ENCODE peak calls at places on chromosomes 11 and 22, in four cellular contexts. One of them, this sample, is unnamed.

GRCh38 chr11:33552756-33553155 is 147.9 kb downstream of the C11orf91 start:
- DNase-seq in lung: no peak
- DNase-seq in lower leg skin: no peak
- DNase-seq in endothelial cell: no peak
- DNase-seq in this sample: no peak

GRCh38 chr22:37784829-37785495 is 22.8 kb upstream of the GCAT start:
- DNase-seq in endothelial cell: no peak
- DNase-seq in lung: no peak
- DNase-seq in lower leg skin: no peak
- DNase-seq in this sample: no peak

GRCh38 chr11:63869171-63869591 is 30.3 kb downstream of the MARK2 start:
- DNase-seq in lung: no peak
- DNase-seq in endothelial cell: no peak
- DNase-seq in lower leg skin: peak; percentile 48
- DNase-seq in this sample: no peak

GRCh38 chr11:47498584-47499152 is 49.7 kb upstream of the RAPSN start:
- DNase-seq in lung: no peak
- DNase-seq in endothelial cell: no peak
- DNase-seq in lower leg skin: no peak
- DNase-seq in this sample: no peak

GRCh38 chr11:8826145-8826786 is 84.7 kb upstream of the AKIP1 start:
- DNase-seq in lower leg skin: no peak
- DNase-seq in lung: no peak
- DNase-seq in endothelial cell: no peak
- DNase-seq in this sample: no peak

GRCh38 chr11:110833033-110833484 is 120.8 kb upstream of the ARHGAP20 start:
- DNase-seq in endothelial cell: no peak
- DNase-seq in lung: no peak
- DNase-seq in lower leg skin: no peak
- DNase-seq in this sample: no peak

GRCh38 chr11:60825118-60825517 is 16.8 kb upstream of the CCDC86 start:
- DNase-seq in endothelial cell: no peak
- DNase-seq in lung: no peak
- DNase-seq in lower leg skin: no peak
- DNase-seq in this sample: no peak

GRCh38 chr11:127651175-127651887 is 650.8 kb upstream of the KIRREL3 start:
- DNase-seq in lower leg skin: no peak
- DNase-seq in endothelial cell: no peak
- DNase-seq in lung: no peak
- DNase-seq in this sample: no peak

GRCh38 chr11:12411806-12412727 is 34.7 kb downstream of the PARVA start:
- DNase-seq in endothelial cell: peak; percentile 82
- DNase-seq in lung: peak; percentile 51
- DNase-seq in lower leg skin: no peak
- DNase-seq in this sample: peak; percentile 79

GRCh38 chr11:5689551-5689983 is at the start of gene TRIM22:
- DNase-seq in endothelial cell: no peak
- DNase-seq in lung: peak; percentile 60
- DNase-seq in lower leg skin: peak; percentile 35
- DNase-seq in this sample: no peak

GRCh38 chr22:31244044-31244942 is 32.2 kb downstream of the LIMK2 start:
- DNase-seq in lower leg skin: no peak
- DNase-seq in endothelial cell: no peak
- DNase-seq in lung: no peak
- DNase-seq in this sample: no peak

GRCh38 chr11:16985297-16985696 is 28.9 kb downstream of the PLEKHA7 start:
- DNase-seq in lower leg skin: no peak
- DNase-seq in endothelial cell: no peak
- DNase-seq in lung: no peak
- DNase-seq in this sample: no peak

GRCh38 chr11:76670475-76671235 is at the start of gene LRRC32:
- DNase-seq in lower leg skin: no peak
- DNase-seq in endothelial cell: peak; percentile 67
- DNase-seq in lung: peak; percentile 55
- DNase-seq in this sample: no peak

GRCh38 chr11:16606784-16607674 is 131.4 kb upstream of the C11orf58 start:
- DNase-seq in lung: peak; percentile 51
- DNase-seq in endothelial cell: peak; percentile 54
- DNase-seq in lower leg skin: no peak
- DNase-seq in this sample: peak; percentile 55

GRCh38 chr11:67468056-67468455 is 995 bp downstream of the TMEM134 start:
- DNase-seq in lower leg skin: peak; percentile 86
- DNase-seq in lung: peak; percentile 84
- DNase-seq in endothelial cell: no peak
- DNase-seq in this sample: no peak

GRCh38 chr22:45891021-45891421 is 85.9 kb downstream of the WNT7B start:
- DNase-seq in lung: no peak
- DNase-seq in endothelial cell: no peak
- DNase-seq in lower leg skin: no peak
- DNase-seq in this sample: no peak

GRCh38 chr11:100739636-100740035 is 52.5 kb downstream of the ARHGAP42 start:
- DNase-seq in lower leg skin: no peak
- DNase-seq in endothelial cell: peak; percentile 38
- DNase-seq in lung: peak; percentile 35
- DNase-seq in this sample: no peak

GRCh38 chr11:33065445-33066178 is 26.2 kb downstream of the TCP11L1 start:
- DNase-seq in lung: peak; percentile 67
- DNase-seq in lower leg skin: peak; percentile 44
- DNase-seq in endothelial cell: peak; percentile 77
- DNase-seq in this sample: peak; percentile 59

GRCh38 chr22:49963647-49964026 is 3.1 kb downstream of the PIM3 start:
- DNase-seq in lung: peak; percentile 32
- DNase-seq in endothelial cell: no peak
- DNase-seq in lower leg skin: peak; percentile 34
- DNase-seq in this sample: no peak

GRCh38 chr11:34874202-34874601 is 42.0 kb downstream of the APIP start:
- DNase-seq in lower leg skin: no peak
- DNase-seq in lung: no peak
- DNase-seq in endothelial cell: no peak
- DNase-seq in this sample: no peak

GRCh38 chr11:63918576-63919171 is 1.7 kb upstream of the RCOR2 start:
- DNase-seq in endothelial cell: no peak
- DNase-seq in lung: no peak
- DNase-seq in lower leg skin: no peak
- DNase-seq in this sample: peak; percentile 33

GRCh38 chr22:42412744-42413220 is 19.4 kb downstream of the NFAM1 start:
- DNase-seq in lung: no peak
- DNase-seq in lower leg skin: no peak
- DNase-seq in endothelial cell: no peak
- DNase-seq in this sample: peak; percentile 29

GRCh38 chr11:96052921-96053631 is 129.2 kb upstream of the MTMR2 start:
- DNase-seq in lower leg skin: no peak
- DNase-seq in lung: no peak
- DNase-seq in endothelial cell: no peak
- DNase-seq in this sample: no peak

GRCh38 chr11:117830674-117831351 is 6.3 kb upstream of the FXYD2 start:
- DNase-seq in lower leg skin: no peak
- DNase-seq in endothelial cell: no peak
- DNase-seq in lung: no peak
- DNase-seq in this sample: no peak

GRCh38 chr22:17707526-17707925 is 66.7 kb downstream of the BID start:
- DNase-seq in lung: no peak
- DNase-seq in endothelial cell: no peak
- DNase-seq in lower leg skin: no peak
- DNase-seq in this sample: no peak

GRCh38 chr11:119363081-119363861 is 16.8 kb upstream of the MFRP start:
- DNase-seq in lung: no peak
- DNase-seq in lower leg skin: no peak
- DNase-seq in endothelial cell: no peak
- DNase-seq in this sample: no peak
- TF ChIP-seq CTCF in lung: no peak
- TF ChIP-seq CTCF in lower leg skin: no peak
- TF ChIP-seq CTCF in endothelial cell: no peak
- TF ChIP-seq CTCF in this sample: no peak

GRCh38 chr11:14974723-14975587 is 2.8 kb upstream of the CALCA start:
- DNase-seq in lower leg skin: no peak
- DNase-seq in endothelial cell: peak; percentile 78
- DNase-seq in lung: no peak
- DNase-seq in this sample: peak; percentile 63
- TF ChIP-seq CTCF in lower leg skin: no peak
- TF ChIP-seq CTCF in endothelial cell: peak; percentile 65
- TF ChIP-seq CTCF in lung: peak; percentile 17
- TF ChIP-seq CTCF in this sample: peak; percentile 81

GRCh38 chr11:69122642-69123431 is 32.9 kb upstream of the SMIM38 start:
- DNase-seq in endothelial cell: peak; percentile 48
- DNase-seq in lung: peak; percentile 93
- DNase-seq in lower leg skin: peak; percentile 63
- DNase-seq in this sample: no peak
- TF ChIP-seq CTCF in endothelial cell: no peak
- TF ChIP-seq CTCF in lung: no peak
- TF ChIP-seq CTCF in lower leg skin: no peak
- TF ChIP-seq CTCF in this sample: no peak

GRCh38 chr11:10366568-10367331 is 61.9 kb downstream of the ADM start:
- DNase-seq in lung: peak; percentile 69
- DNase-seq in lower leg skin: peak; percentile 81
- DNase-seq in endothelial cell: peak; percentile 85
- DNase-seq in this sample: peak; percentile 70

GRCh38 chr11:10365045-10365444 is 60.2 kb downstream of the ADM start:
- DNase-seq in lung: no peak
- DNase-seq in endothelial cell: no peak
- DNase-seq in lower leg skin: no peak
- DNase-seq in this sample: no peak
- TF ChIP-seq CTCF in lung: no peak
- TF ChIP-seq CTCF in endothelial cell: no peak
- TF ChIP-seq CTCF in lower leg skin: no peak
- TF ChIP-seq CTCF in this sample: no peak

This sample was measured in neural crest cell.